ENCODE peak calls at places on chromosomes 11 and 22, in five cellular contexts. I, P, T, O and Q are unnamed samples.

GRCh38 chr11:19722702-19723101 is 10.1 kb downstream of the NAV2 start:
- DNase-seq in I (no peak), P (no peak), T (no peak), O (no peak), Q (no peak)

GRCh38 chr22:18033204-18033998 is 9.0 kb upstream of the MICAL3 start:
- DNase-seq in I (no peak), P (no peak), T (no peak), O (no peak), Q (no peak)

GRCh38 chr11:131661137-131661536 is 290.7 kb downstream of the NTM start:
- DNase-seq in I (no peak), P (no peak), T (no peak), O (no peak), Q (no peak)

GRCh38 chr22:24731786-24732185 is 42.7 kb downstream of the PIWIL3 start:
- DNase-seq in I (no peak), P (no peak), T (no peak), O (no peak), Q (no peak)

GRCh38 chr11:83272627-83273026 is 13.5 kb downstream of the CCDC90B start:
- DNase-seq in I (no peak), P (no peak), T (no peak), O (no peak), Q (no peak)

GRCh38 chr11:77146261-77147035 is 18.4 kb downstream of the MYO7A start:
- DNase-seq in I (no peak), P (no peak), T (no peak), O (no peak), Q (no peak)

GRCh38 chr11:25242928-25243327 is 746.1 kb downstream of the LUZP2 start:
- DNase-seq in I (no peak), P (no peak), T (no peak), O (no peak), Q (no peak)

GRCh38 chr11:75558939-75559843 is 2.9 kb upstream of the SERPINH1 start:
- DNase-seq in I (no peak), P (no peak), T (no peak), O (no peak), Q (no peak)

GRCh38 chr11:133474461-133474860 is 57.8 kb downstream of the OPCML start:
- DNase-seq in I (no peak), P (no peak), T (no peak), O (no peak), Q (no peak)

GRCh38 chr11:18567081-18567480 is 21.5 kb downstream of the UEVLD start:
- DNase-seq in I (no peak), P (no peak), T (no peak), O (no peak), Q (no peak)

GRCh38 chr22:44369241-44369652 is 56.5 kb upstream of the SHISAL1 start:
- DNase-seq in I (no peak), P (no peak), T (no peak), O (no peak), Q (no peak)

GRCh38 chr11:19853016-19853415 is 140.4 kb downstream of the NAV2 start:
- DNase-seq in I (no peak), P (no peak), T (no peak), O (no peak), Q (no peak)

GRCh38 chr11:106302416-106302815 is 225.0 kb downstream of the AASDHPPT start:
- DNase-seq in I (no peak), P (no peak), T (no peak), O (no peak), Q (no peak)

GRCh38 chr11:58637367-58637766 is 14.9 kb downstream of the CNTF start:
- DNase-seq in I (no peak), P (no peak), T (no peak), O (no peak), Q (no peak)

GRCh38 chr11:47433991-47434786 is 8.0 kb upstream of the PSMC3 start:
- DNase-seq in I (no peak), P (no peak), T (no peak), O (no peak), Q (no peak)

GRCh38 chr22:46519377-46519776 is 18.0 kb downstream of the CELSR1 start:
- DNase-seq in I (no peak), P (no peak), T (no peak), O (no peak), Q (no peak)

GRCh38 chr11:36122715-36123114 is 166.5 kb downstream of the COMMD9 start:
- DNase-seq in I (no peak), P (no peak), T (no peak), O (no peak), Q (no peak)

GRCh38 chr22:48700180-48700565 is 1127.5 kb downstream of the BRD1 start:
- DNase-seq in I (no peak), P (no peak), T (no peak), O (no peak), Q (no peak)

GRCh38 chr22:29095459-29095858 is 22.6 kb downstream of the KREMEN1 start:
- DNase-seq in I (no peak), P (no peak), T (no peak), O (no peak), Q (no peak)

GRCh38 chr11:1028291-1028540 is 8.3 kb downstream of the MUC6 start:
- DNase-seq in I (no peak), P (no peak), T (no peak), O (no peak), Q (no peak)

GRCh38 chr11:102799656-102800339 is 1.8 kb upstream of the MMP1 start:
- DNase-seq in I (no peak), P (no peak), T (no peak), O (no peak), Q (no peak)

GRCh38 chr11:11841121-11841604 is 609 bp upstream of the USP47 start:
- DNase-seq in I (no peak), P (no peak), T (peak), O (peak), Q (no peak)

GRCh38 chr11:15918212-15918611 is 438.1 kb downstream of the SOX6 start:
- DNase-seq in I (no peak), P (no peak), T (no peak), O (no peak), Q (no peak)

GRCh38 chr22:24807284-24807950 is 1.4 kb downstream of the SGSM1 start:
- DNase-seq in I (no peak), P (no peak), T (no peak), O (no peak), Q (no peak)

GRCh38 chr11:61392991-61393595 is 706 bp downstream of the TMEM216 start:
- DNase-seq in I (no peak), P (peak), T (peak), O (no peak), Q (no peak)

GRCh38 chr11:1564535-1565172 is 7.4 kb downstream of the DUSP8 start:
- DNase-seq in I (no peak), P (no peak), T (peak), O (no peak), Q (no peak)

GRCh38 chr22:47154621-47155081 is 392.2 kb downstream of the TBC1D22A start:
- DNase-seq in I (no peak), P (no peak), T (no peak), O (no peak), Q (no peak)

GRCh38 chr11:47388697-47389576 is 10.6 kb upstream of the SPI1 start:
- DNase-seq in I (no peak), P (no peak), T (no peak), O (no peak), Q (no peak)

GRCh38 chr22:30314918-30315317 is 11.8 kb downstream of the TBC1D10A start:
- DNase-seq in I (no peak), P (no peak), T (no peak), O (no peak), Q (no peak)

GRCh38 chr22:25419247-25420113 is 145.0 kb upstream of the GRK3 start:
- DNase-seq in I (no peak), P (no peak), T (no peak), O (no peak), Q (no peak)

GRCh38 chr11:123904932-123905331 is 3.0 kb downstream of the OR8D4 start:
- DNase-seq in I (no peak), P (no peak), T (no peak), O (no peak), Q (no peak)

GRCh38 chr11:116650052-116650451 is 122.7 kb downstream of the BUD13 start:
- DNase-seq in I (no peak), P (no peak), T (no peak), O (no peak), Q (no peak)

GRCh38 chr22:49040754-49041467 is 786.8 kb downstream of the BRD1 start:
- DNase-seq in I (no peak), P (no peak), T (no peak), O (no peak), Q (no peak)

GRCh38 chr11:27209562-27210005 is 153.4 kb downstream of the CCDC34 start:
- DNase-seq in I (no peak), P (no peak), T (peak), O (no peak), Q (no peak)

GRCh38 chr11:62428871-62429601 is 10.2 kb downstream of the SCGB1A1 start:
- DNase-seq in I (no peak), P (no peak), T (no peak), O (no peak), Q (no peak)

GRCh38 chr11:78195917-78196545 is 7.3 kb downstream of the USP35 start:
- DNase-seq in I (no peak), P (no peak), T (no peak), O (no peak), Q (no peak)

GRCh38 chr11:97614571-97614970 is 1224.8 kb downstream of the JRKL start:
- DNase-seq in I (no peak), P (no peak), T (no peak), O (no peak), Q (no peak)

GRCh38 chr11:109077340-109077927 is 344.6 kb upstream of the C11orf87 start:
- DNase-seq in I (no peak), P (no peak), T (no peak), O (no peak), Q (no peak)